ENCODE peak calls at places on chromosome 21, in five cellular contexts. C, M, F, D and G are unnamed samples.

GRCh38 chr21:25307489-25307888 is 299.8 kb downstream of the MRPL39 start:
- DNase-seq in M (no peak), C (no peak), D (no peak), F (no peak), G (no peak)

GRCh38 chr21:17673261-17674020 is 60.7 kb upstream of the BTG3 start:
- DNase-seq in F (no peak), C (no peak), M (no peak), D (no peak), G (peak)

GRCh38 chr21:40143822-40144525 is 276.7 kb downstream of the PCP4 start:
- DNase-seq in M (peak), F (peak), D (peak), C (peak), G (peak)

GRCh38 chr21:45998276-45998701 is 16.7 kb downstream of the COL6A1 start:
- DNase-seq in F (no peak), C (no peak), D (no peak), M (no peak), G (no peak)

GRCh38 chr21:44657635-44658183 is at the start of gene KRTAP12-3:
- DNase-seq in C (no peak), D (no peak), M (no peak), F (no peak), G (no peak)

GRCh38 chr21:39637971-39638628 is 25.4 kb downstream of the B3GALT5 start:
- DNase-seq in D (no peak), F (no peak), M (no peak), C (no peak), G (no peak)

GRCh38 chr21:44086636-44087425 is 20.4 kb upstream of the PWP2 start:
- DNase-seq in M (no peak), F (no peak), D (no peak), C (peak), G (no peak)

GRCh38 chr21:44800971-44801467 is 601 bp downstream of the UBE2G2 start:
- DNase-seq in C (no peak), F (peak), D (peak), M (peak), G (peak)

GRCh38 chr21:46003575-46004007 is 22.0 kb downstream of the COL6A1 start:
- DNase-seq in M (no peak), D (no peak), F (no peak), C (peak), G (no peak)

GRCh38 chr21:35922618-35923017 is 137.7 kb downstream of the SETD4 start:
- DNase-seq in M (no peak), C (no peak), F (no peak), D (no peak), G (no peak)

GRCh38 chr21:25501996-25502665 is 105.2 kb downstream of the MRPL39 start:
- DNase-seq in F (no peak), D (no peak), M (no peak), C (no peak), G (no peak)

GRCh38 chr21:45431781-45432572 is 27.0 kb downstream of the COL18A1 start:
- DNase-seq in M (no peak), D (no peak), F (peak), C (no peak), G (no peak)

GRCh38 chr21:38619865-38620513 is 121.7 kb upstream of the ERG start:
- DNase-seq in C (no peak), D (no peak), M (no peak), F (no peak), G (no peak)

GRCh38 chr21:43954042-43954441 is 58.1 kb upstream of the TRAPPC10 start:
- DNase-seq in C (no peak), F (no peak), D (no peak), M (no peak), G (no peak)

GRCh38 chr21:45280178-45280821 is 7.4 kb downstream of the POFUT2 start:
- DNase-seq in M (no peak), C (no peak), D (no peak), F (no peak), G (no peak)

GRCh38 chr21:45847870-45848269 is 133.7 kb upstream of the COL6A1 start:
- DNase-seq in D (no peak), C (no peak), M (no peak), F (no peak), G (peak)

GRCh38 chr21:38659936-38660332 is 145.8 kb upstream of the ETS2 start:
- DNase-seq in M (no peak), C (no peak), F (no peak), D (no peak), G (no peak)

GRCh38 chr21:39715804-39716397 is 29.1 kb upstream of the IGSF5 start:
- DNase-seq in M (peak), C (peak), D (peak), F (peak), G (peak)

GRCh38 chr21:21210552-21210951 is 212.3 kb downstream of the NCAM2 start:
- DNase-seq in C (no peak), D (no peak), M (no peak), F (no peak), G (no peak)
- TF ChIP-seq JUND in C (no peak), D (no peak), M (no peak), F (no peak), G (no peak)

DNA sequence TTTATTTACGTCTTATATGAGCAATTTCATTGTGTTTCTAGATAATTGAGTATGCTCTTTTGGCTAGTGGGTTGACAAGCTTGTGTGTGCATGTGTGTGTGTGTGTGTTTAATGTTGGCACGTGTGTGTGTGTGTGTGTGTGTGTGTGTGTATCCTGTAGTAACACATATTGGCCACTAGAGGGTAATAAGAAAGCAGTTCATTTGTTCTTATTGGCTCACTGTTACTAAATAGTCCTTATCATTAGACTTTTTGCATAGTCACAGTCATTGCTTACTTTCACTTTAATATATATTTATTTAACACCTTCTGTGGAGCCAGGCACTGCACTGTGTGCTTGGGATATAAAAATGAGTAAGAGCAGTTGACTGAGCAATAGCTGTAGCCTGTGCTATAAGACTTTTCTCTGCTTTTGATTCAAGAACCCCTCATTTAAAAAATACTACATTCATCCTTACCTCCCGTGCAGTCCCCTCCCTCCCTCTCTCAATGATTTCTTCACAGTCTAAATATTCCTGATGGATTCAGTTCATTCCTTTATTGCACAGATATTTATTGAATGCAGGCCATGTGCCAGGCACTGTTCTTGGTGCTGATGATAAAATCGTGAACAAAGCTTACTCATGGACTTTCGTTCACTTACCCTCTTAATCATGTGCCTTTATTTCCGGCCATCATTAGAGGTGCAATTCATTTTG is 96.7 kb downstream of the DYRK1A start:
- DNase-seq in M (peak), F (peak), D (peak), C (no peak), G (no peak)
- TF ChIP-seq JUND in M (no peak), F (no peak), D (peak), C (no peak), G (no peak)

DNA sequence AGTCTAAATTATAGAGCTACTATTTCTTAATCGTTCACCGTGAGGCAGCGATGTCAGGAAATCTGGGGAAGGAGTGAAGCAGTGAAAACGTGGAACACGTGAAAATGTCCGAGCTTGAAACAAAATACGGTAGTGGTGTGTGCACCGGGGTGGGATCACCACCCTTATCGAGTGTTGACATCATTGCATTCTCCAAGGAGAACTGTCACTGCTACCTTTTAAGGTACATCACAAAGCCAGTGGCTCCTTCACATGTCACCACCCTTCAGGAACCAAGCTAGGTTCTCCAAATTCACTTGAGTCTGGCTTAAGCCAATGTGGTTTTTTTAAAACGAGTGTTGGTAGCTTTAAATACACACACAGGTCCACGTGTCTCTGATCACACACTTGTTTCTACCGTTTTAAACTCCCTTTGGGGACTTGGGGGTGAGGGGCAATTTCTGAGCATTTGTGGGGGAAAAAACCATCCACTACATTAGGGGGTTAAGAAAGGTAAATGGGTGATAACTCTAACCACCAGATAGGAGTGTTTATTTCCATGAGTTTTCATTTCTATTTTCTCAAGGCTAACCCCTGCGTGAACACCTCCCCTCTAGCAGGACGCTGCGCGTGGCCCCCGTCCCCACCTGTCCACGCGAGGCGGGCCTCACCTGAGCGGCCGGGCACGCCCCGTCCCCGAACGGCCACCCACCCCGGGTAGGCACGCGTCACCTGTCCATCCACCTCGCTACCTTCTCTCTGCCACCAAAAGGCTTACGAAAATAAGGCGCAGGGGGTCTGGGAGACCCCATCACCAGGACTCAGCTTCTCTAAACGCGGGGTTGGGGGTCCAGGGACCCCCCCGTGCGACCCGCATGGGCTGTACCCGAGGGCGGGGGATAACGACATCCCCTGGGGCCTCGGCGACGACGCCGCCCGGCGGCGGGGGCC is 978 bp downstream of the PRDM15 start:
- DNase-seq in F (no peak), C (no peak), D (peak), M (no peak), G (peak)
- TF ChIP-seq JUND in F (no peak), C (no peak), D (peak), M (no peak), G (no peak)

GRCh38 chr21:28714795-28715464 is 277.7 kb downstream of the LTN1 start:
- DNase-seq in F (no peak), M (no peak), C (no peak), D (no peak), G (no peak)

DNA sequence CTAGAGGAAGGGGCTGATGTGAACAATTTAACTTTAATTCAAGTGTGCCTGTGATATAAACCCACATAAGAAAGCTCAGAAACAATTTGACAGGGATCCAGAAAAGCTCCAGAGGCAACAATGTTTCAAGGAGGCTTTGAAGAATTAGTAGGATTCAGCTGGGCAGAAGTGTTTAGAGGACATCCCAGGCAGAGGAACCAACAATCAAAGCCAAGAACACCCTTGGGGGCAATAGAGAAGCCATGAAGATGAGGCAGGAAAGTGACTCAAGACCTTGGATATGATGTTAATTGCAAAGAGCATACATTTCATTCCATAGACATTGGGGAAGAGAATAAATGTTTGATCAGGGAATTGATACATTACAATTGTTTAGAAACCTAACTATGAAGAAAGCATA is 280.3 kb downstream of the LTN1 start:
- DNase-seq in D (no peak), M (no peak), F (no peak), C (no peak), G (no peak)
- TF ChIP-seq JUND in D (no peak), M (no peak), F (no peak), C (no peak), G (no peak)

GRCh38 chr21:29377266-29377665 is 78.5 kb downstream of the BACH1 start:
- DNase-seq in F (no peak), D (no peak), C (no peak), M (no peak), G (no peak)

GRCh38 chr21:29374481-29374880 is 75.8 kb downstream of the BACH1 start:
- DNase-seq in M (no peak), D (no peak), C (no peak), F (no peak), G (no peak)

GRCh38 chr21:29379517-29380054 is 80.9 kb downstream of the BACH1 start:
- DNase-seq in C (no peak), D (no peak), F (no peak), M (no peak), G (no peak)

GRCh38 chr21:29378814-29379213 is 80.1 kb downstream of the BACH1 start:
- DNase-seq in F (no peak), D (no peak), C (no peak), M (no peak), G (peak)

GRCh38 chr21:29376556-29376955 is 77.8 kb downstream of the BACH1 start:
- DNase-seq in F (peak), M (peak), C (peak), D (peak), G (no peak)
- TF ChIP-seq JUND in F (no peak), M (no peak), C (no peak), D (no peak), G (no peak)

GRCh38 chr21:32645261-32646182 is 33.3 kb upstream of the CFAP298 start:
- DNase-seq in M (no peak), C (peak), D (peak), F (no peak), G (no peak)
- TF ChIP-seq JUND in M (no peak), C (no peak), D (no peak), F (no peak), G (no peak)

GRCh38 chr21:16115461-16115860 is 385.7 kb downstream of the USP25 start:
- DNase-seq in C (no peak), M (no peak), F (no peak), D (no peak), G (no peak)

GRCh38 chr21:16116067-16116466 is 386.3 kb downstream of the USP25 start:
- DNase-seq in D (no peak), M (no peak), C (no peak), F (no peak), G (no peak)

GRCh38 chr21:16116798-16117197 is 387.0 kb downstream of the USP25 start:
- DNase-seq in D (no peak), F (no peak), M (no peak), C (no peak), G (no peak)

GRCh38 chr21:16117851-16118592 is 388.2 kb downstream of the USP25 start:
- DNase-seq in M (no peak), F (no peak), D (no peak), C (no peak), G (no peak)

DNA sequence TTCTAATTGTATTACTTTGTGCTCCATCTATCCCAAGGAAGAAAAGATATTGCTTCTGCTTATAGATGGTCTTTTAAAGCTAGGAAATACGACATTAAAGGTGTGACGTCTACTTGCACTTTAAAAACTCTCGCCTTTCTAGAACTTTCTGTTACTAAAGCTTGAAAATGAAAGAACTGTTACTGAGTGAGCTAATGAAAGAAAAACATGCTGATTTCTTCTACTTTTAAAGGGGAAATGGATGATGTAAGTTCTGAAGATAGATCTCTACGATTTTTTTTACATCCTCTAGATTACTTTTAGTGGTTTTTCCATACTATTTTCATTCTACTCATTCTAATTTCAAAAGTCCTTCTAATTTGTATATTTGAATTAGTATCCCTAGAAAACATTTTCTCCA is 387.5 kb downstream of the USP25 start:
- DNase-seq in M (no peak), C (no peak), D (no peak), F (no peak), G (no peak)
- TF ChIP-seq JUND in M (no peak), C (no peak), D (no peak), F (no peak), G (no peak)